ENCODE peak calls at places on chromosomes 4 and X, in nine cellular contexts. One of them, this sample, is unnamed. For H3K4me1, the result is how much of the 10 kb centered on the place peaks cover.

GRCh38 chr4:109389367-109390118 is 44.1 kb upstream of the SEC24B start:
- DNase-seq in OCI-LY7: peak
- DNase-seq in SK-N-SH: peak
- DNase-seq in neural progenitor cell: no peak
- DNase-seq in GM23338: peak
- DNase-seq in PC-3: no peak
- DNase-seq in MM.1S: peak
- DNase-seq in HCT116: no peak
- DNase-seq in GM23248: no peak
- DNase-seq in this sample: peak

GRCh38 chr4:168449740-168450442 is 30.4 kb downstream of the DDX60L start:
- DNase-seq in HCT116: no peak
- DNase-seq in PC-3: peak
- DNase-seq in MM.1S: no peak
- DNase-seq in GM23248: peak
- DNase-seq in neural progenitor cell: no peak
- DNase-seq in OCI-LY7: no peak
- DNase-seq in SK-N-SH: no peak
- DNase-seq in GM23338: no peak
- DNase-seq in this sample: no peak

GRCh38 chrX:53317365-53318069 is 36.1 kb upstream of the IQSEC2 start:
- DNase-seq in OCI-LY7: peak
- DNase-seq in PC-3: peak
- DNase-seq in neural progenitor cell: peak
- DNase-seq in GM23338: peak
- DNase-seq in SK-N-SH: peak
- DNase-seq in MM.1S: peak
- DNase-seq in GM23248: peak
- DNase-seq in HCT116: no peak
- DNase-seq in this sample: peak

GRCh38 chrX:131895002-131895401 is 128.1 kb upstream of the STK26 start:
- DNase-seq in HCT116: no peak
- DNase-seq in neural progenitor cell: no peak
- DNase-seq in GM23338: no peak
- DNase-seq in PC-3: peak
- DNase-seq in OCI-LY7: no peak
- DNase-seq in MM.1S: no peak
- DNase-seq in GM23248: peak
- DNase-seq in SK-N-SH: no peak
- DNase-seq in this sample: no peak

GRCh38 chrX:82732861-82733260 is 775.2 kb upstream of the POU3F4 start:
- DNase-seq in GM23248: no peak
- DNase-seq in SK-N-SH: no peak
- DNase-seq in neural progenitor cell: no peak
- DNase-seq in OCI-LY7: no peak
- DNase-seq in MM.1S: no peak
- DNase-seq in HCT116: no peak
- DNase-seq in GM23338: no peak
- DNase-seq in PC-3: no peak
- DNase-seq in this sample: no peak

GRCh38 chr4:26410385-26411293 is 79.6 kb downstream of the CCKAR start:
- DNase-seq in GM23248: peak
- DNase-seq in OCI-LY7: peak
- DNase-seq in MM.1S: peak
- DNase-seq in HCT116: no peak
- DNase-seq in PC-3: peak
- DNase-seq in GM23338: peak
- DNase-seq in neural progenitor cell: peak
- DNase-seq in SK-N-SH: peak
- DNase-seq in this sample: peak

GRCh38 chrX:85084770-85085393 is 81.2 kb downstream of the APOOL start:
- DNase-seq in MM.1S: peak
- DNase-seq in PC-3: peak
- DNase-seq in neural progenitor cell: peak
- DNase-seq in GM23248: peak
- DNase-seq in GM23338: peak
- DNase-seq in OCI-LY7: peak
- DNase-seq in SK-N-SH: peak
- DNase-seq in HCT116: peak
- DNase-seq in this sample: peak

GRCh38 chr4:121049072-121049599 is 23.2 kb downstream of the NDNF start:
- DNase-seq in GM23248: no peak
- DNase-seq in HCT116: no peak
- DNase-seq in GM23338: no peak
- DNase-seq in neural progenitor cell: no peak
- DNase-seq in SK-N-SH: no peak
- DNase-seq in PC-3: peak
- DNase-seq in MM.1S: no peak
- DNase-seq in OCI-LY7: no peak
- DNase-seq in this sample: no peak

GRCh38 chr4:6458528-6458927 is 13.9 kb downstream of the PPP2R2C start:
- DNase-seq in GM23248: no peak
- DNase-seq in neural progenitor cell: no peak
- DNase-seq in PC-3: no peak
- DNase-seq in OCI-LY7: no peak
- DNase-seq in SK-N-SH: no peak
- DNase-seq in GM23338: no peak
- DNase-seq in HCT116: no peak
- DNase-seq in MM.1S: no peak
- DNase-seq in this sample: no peak

GRCh38 chr4:88630756-88631155 is 38.5 kb downstream of the HERC3 start:
- DNase-seq in SK-N-SH: no peak
- DNase-seq in MM.1S: no peak
- DNase-seq in neural progenitor cell: no peak
- DNase-seq in OCI-LY7: no peak
- DNase-seq in PC-3: peak
- DNase-seq in GM23338: no peak
- DNase-seq in HCT116: no peak
- DNase-seq in GM23248: peak
- DNase-seq in this sample: peak

GRCh38 chr4:3452376-3452775 is 10.6 kb downstream of the HGFAC start:
- DNase-seq in OCI-LY7: no peak
- DNase-seq in HCT116: peak
- DNase-seq in neural progenitor cell: peak
- DNase-seq in GM23248: no peak
- DNase-seq in MM.1S: no peak
- DNase-seq in PC-3: peak
- DNase-seq in GM23338: peak
- DNase-seq in SK-N-SH: no peak
- DNase-seq in this sample: no peak

GRCh38 chr4:113531572-113531971 is 230.0 kb downstream of the CAMK2D start:
- DNase-seq in GM23248: no peak
- DNase-seq in HCT116: no peak
- DNase-seq in OCI-LY7: no peak
- DNase-seq in neural progenitor cell: no peak
- DNase-seq in MM.1S: no peak
- DNase-seq in PC-3: no peak
- DNase-seq in GM23338: no peak
- DNase-seq in SK-N-SH: no peak
- DNase-seq in this sample: no peak

GRCh38 chrX:48938721-48939416 is 18.5 kb downstream of the OTUD5 start:
- DNase-seq in OCI-LY7: peak
- DNase-seq in GM23248: no peak
- DNase-seq in SK-N-SH: no peak
- DNase-seq in neural progenitor cell: no peak
- DNase-seq in GM23338: no peak
- DNase-seq in MM.1S: peak
- DNase-seq in PC-3: no peak
- DNase-seq in HCT116: no peak
- DNase-seq in this sample: no peak

GRCh38 chr4:931194-931959 is 739 bp downstream of the GAK start:
- DNase-seq in GM23338: no peak
- DNase-seq in GM23248: peak
- DNase-seq in SK-N-SH: peak
- DNase-seq in PC-3: no peak
- DNase-seq in OCI-LY7: peak
- DNase-seq in HCT116: no peak
- DNase-seq in MM.1S: no peak
- DNase-seq in neural progenitor cell: no peak
- DNase-seq in this sample: peak

GRCh38 chr4:78545275-78546246 is 6.0 kb upstream of the ANXA3 start:
- DNase-seq in SK-N-SH: no peak
- DNase-seq in OCI-LY7: no peak
- DNase-seq in GM23248: peak
- DNase-seq in HCT116: no peak
- DNase-seq in neural progenitor cell: no peak
- DNase-seq in GM23338: no peak
- DNase-seq in PC-3: peak
- DNase-seq in MM.1S: no peak
- DNase-seq in this sample: no peak

GRCh38 chr4:20367446-20367845 is 115.7 kb downstream of the SLIT2 start:
- DNase-seq in SK-N-SH: no peak
- DNase-seq in HCT116: no peak
- DNase-seq in MM.1S: no peak
- DNase-seq in OCI-LY7: no peak
- DNase-seq in PC-3: no peak
- DNase-seq in GM23338: no peak
- DNase-seq in neural progenitor cell: no peak
- DNase-seq in GM23248: no peak
- DNase-seq in this sample: no peak

GRCh38 chrX:114500622-114501021 is 83.3 kb upstream of the HTR2C start:
- DNase-seq in OCI-LY7: no peak
- DNase-seq in SK-N-SH: peak
- DNase-seq in MM.1S: no peak
- DNase-seq in neural progenitor cell: no peak
- DNase-seq in GM23338: no peak
- DNase-seq in GM23248: no peak
- DNase-seq in PC-3: peak
- DNase-seq in HCT116: no peak
- DNase-seq in this sample: no peak

GRCh38 chr4:40322853-40323252 is 12.3 kb upstream of the CHRNA9 start:
- DNase-seq in GM23338: no peak
- DNase-seq in HCT116: no peak
- DNase-seq in neural progenitor cell: no peak
- DNase-seq in PC-3: no peak
- DNase-seq in MM.1S: no peak
- DNase-seq in OCI-LY7: no peak
- DNase-seq in GM23248: no peak
- DNase-seq in SK-N-SH: no peak
- DNase-seq in this sample: peak

GRCh38 chr4:76305971-76306881 is at the start of gene STBD1:
- DNase-seq in PC-3: peak
- DNase-seq in MM.1S: peak
- DNase-seq in neural progenitor cell: peak
- DNase-seq in GM23248: peak
- DNase-seq in SK-N-SH: peak
- DNase-seq in OCI-LY7: no peak
- DNase-seq in HCT116: peak
- DNase-seq in GM23338: peak
- DNase-seq in this sample: peak

GRCh38 chrX:105017641-105018040 is 202.9 kb downstream of the TEX13A start:
- DNase-seq in SK-N-SH: no peak
- DNase-seq in OCI-LY7: no peak
- DNase-seq in GM23338: no peak
- DNase-seq in neural progenitor cell: no peak
- DNase-seq in PC-3: peak
- DNase-seq in HCT116: no peak
- DNase-seq in MM.1S: no peak
- DNase-seq in GM23248: no peak
- DNase-seq in this sample: no peak
- H3K4me1 ChIP-seq in SK-N-SH: under half
- H3K4me1 ChIP-seq in OCI-LY7: under half
- H3K4me1 ChIP-seq in GM23338: under half
- H3K4me1 ChIP-seq in neural progenitor cell: under half
- H3K4me1 ChIP-seq in PC-3: under half
- H3K4me1 ChIP-seq in HCT116: under half
- H3K4me1 ChIP-seq in MM.1S: under half
- H3K4me1 ChIP-seq in GM23248: under half
- H3K4me1 ChIP-seq in this sample: under half

GRCh38 chrX:40098264-40099045 is 697 bp upstream of the BCOR start:
- DNase-seq in GM23338: peak
- DNase-seq in OCI-LY7: peak
- DNase-seq in neural progenitor cell: peak
- DNase-seq in SK-N-SH: peak
- DNase-seq in GM23248: peak
- DNase-seq in MM.1S: peak
- DNase-seq in PC-3: peak
- DNase-seq in HCT116: no peak
- DNase-seq in this sample: peak
- TF ChIP-seq EZH2phosphoT487 in GM23338: no peak
- TF ChIP-seq EZH2phosphoT487 in OCI-LY7: no peak
- TF ChIP-seq EZH2phosphoT487 in neural progenitor cell: no peak
- TF ChIP-seq EZH2phosphoT487 in SK-N-SH: no peak
- TF ChIP-seq EZH2phosphoT487 in GM23248: no peak
- TF ChIP-seq EZH2phosphoT487 in MM.1S: no peak
- TF ChIP-seq EZH2phosphoT487 in PC-3: no peak
- TF ChIP-seq EZH2phosphoT487 in HCT116: no peak
- TF ChIP-seq EZH2phosphoT487 in this sample: no peak

DNA sequence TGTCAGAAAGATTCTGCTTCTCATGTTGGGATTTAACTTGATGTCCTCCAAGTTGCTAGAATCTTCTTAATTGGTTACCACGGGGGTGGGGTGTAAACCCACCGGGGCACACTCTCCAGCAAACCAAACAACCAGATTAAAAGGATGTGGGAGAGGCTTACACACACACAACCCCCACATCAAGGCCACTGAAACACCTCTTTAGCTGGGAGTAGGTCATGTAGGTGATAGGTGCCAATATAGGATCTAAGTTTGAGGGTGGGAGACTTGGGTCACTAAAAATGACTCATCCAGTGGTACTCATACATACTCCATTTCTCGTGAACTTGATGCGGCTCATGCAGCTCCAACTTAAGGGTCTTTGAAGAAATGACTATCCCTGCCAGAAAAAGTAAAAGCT is 20.6 kb upstream of the CD40LG start:
- DNase-seq in OCI-LY7: no peak
- DNase-seq in PC-3: no peak
- DNase-seq in SK-N-SH: no peak
- DNase-seq in GM23248: no peak
- DNase-seq in GM23338: no peak
- DNase-seq in neural progenitor cell: no peak
- DNase-seq in MM.1S: no peak
- DNase-seq in HCT116: no peak
- DNase-seq in this sample: no peak
- H3K4me1 ChIP-seq in OCI-LY7: under half
- H3K4me1 ChIP-seq in PC-3: under half
- H3K4me1 ChIP-seq in SK-N-SH: under half
- H3K4me1 ChIP-seq in GM23248: under half
- H3K4me1 ChIP-seq in GM23338: under half
- H3K4me1 ChIP-seq in neural progenitor cell: under half
- H3K4me1 ChIP-seq in MM.1S: under half
- H3K4me1 ChIP-seq in HCT116: under half
- H3K4me1 ChIP-seq in this sample: under half

DNA sequence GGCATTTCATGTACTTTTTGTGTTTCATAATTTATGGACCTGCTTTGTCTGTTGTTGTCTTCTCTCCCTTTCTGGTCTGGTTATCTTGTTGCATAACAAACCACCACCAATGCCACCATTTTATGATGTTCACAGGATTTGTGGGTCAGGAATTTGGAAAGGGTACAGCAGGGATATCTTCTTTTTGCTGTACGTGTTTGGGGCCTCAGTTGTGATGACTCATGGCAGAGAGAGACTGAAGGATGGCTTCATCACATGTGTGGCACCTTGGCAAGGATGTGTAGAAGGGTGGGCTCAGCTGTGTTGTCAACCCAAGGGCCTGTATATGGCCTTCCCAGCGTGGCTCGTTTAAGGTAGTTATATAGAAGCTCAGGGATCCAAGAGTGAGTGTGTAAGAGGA is 35.2 kb downstream of the KDM6A start:
- DNase-seq in SK-N-SH: no peak
- DNase-seq in GM23248: peak
- DNase-seq in neural progenitor cell: no peak
- DNase-seq in HCT116: no peak
- DNase-seq in GM23338: no peak
- DNase-seq in OCI-LY7: no peak
- DNase-seq in MM.1S: no peak
- DNase-seq in PC-3: no peak
- DNase-seq in this sample: no peak
- TF ChIP-seq EZH2phosphoT487 in SK-N-SH: no peak
- TF ChIP-seq EZH2phosphoT487 in GM23248: no peak
- TF ChIP-seq EZH2phosphoT487 in neural progenitor cell: no peak
- TF ChIP-seq EZH2phosphoT487 in HCT116: no peak
- TF ChIP-seq EZH2phosphoT487 in GM23338: no peak
- TF ChIP-seq EZH2phosphoT487 in OCI-LY7: no peak
- TF ChIP-seq EZH2phosphoT487 in MM.1S: no peak
- TF ChIP-seq EZH2phosphoT487 in PC-3: no peak
- TF ChIP-seq EZH2phosphoT487 in this sample: no peak